ENCODE peak calls at places on chromosomes 3 and 15, in six cellular contexts. C is ovary, X is esophagus squamous epithelium, Q is right lobe of liver, J is upper lobe of left lung, Y is sigmoid colon. L is an unnamed sample.

GRCh38 chr3:158841387-158841786 is 39.5 kb downstream of the MFSD1 start:
- DNase-seq in J (peak; percentile 46), Y (no peak), X (no peak), C (no peak), Q (no peak), L (no peak)

GRCh38 chr3:37961622-37962455 is 28.7 kb upstream of the VILL start:
- DNase-seq in Y (no peak), J (no peak), C (no peak), X (no peak), Q (no peak), L (no peak)

GRCh38 chr3:155262295-155262694 is 31.2 kb downstream of the STRIT1 start:
- DNase-seq in J (no peak), C (no peak), Q (no peak), Y (no peak), X (no peak), L (no peak)

GRCh38 chr3:183885766-183886165 is 1.1 kb upstream of the PARL start:
- DNase-seq in Q (no peak), Y (no peak), C (no peak), J (no peak), X (no peak), L (no peak)

GRCh38 chr3:47910777-47911440 is 105.3 kb downstream of the MAP4 start:
- DNase-seq in X (no peak), J (no peak), Q (no peak), C (no peak), Y (no peak), L (no peak)

GRCh38 chr3:12286927-12287726 is 1.7 kb upstream of the PPARG start:
- DNase-seq in Q (peak; percentile 67), Y (no peak), X (no peak), J (peak; percentile 84), C (peak; percentile 75), L (peak; percentile 57)

GRCh38 chr3:113243846-113244245 is 32.5 kb downstream of the BOC start:
- DNase-seq in Q (no peak), C (no peak), X (no peak), Y (no peak), J (no peak), L (no peak)

GRCh38 chr3:184544513-184544861 is 17.1 kb upstream of the EPHB3 start:
- DNase-seq in X (no peak), Y (no peak), C (no peak), Q (no peak), J (no peak), L (no peak)

GRCh38 chr3:170740726-170741591 is 129.0 kb downstream of the RPL22L1 start:
- DNase-seq in Q (no peak), Y (peak; percentile 88), J (no peak), X (no peak), C (peak; percentile 70), L (no peak)

GRCh38 chr15:73928971-73929627 is 2.8 kb downstream of the LOXL1 start:
- DNase-seq in X (no peak), Y (no peak), Q (no peak), J (no peak), C (no peak), L (no peak)

GRCh38 chr3:61903931-61904657 is 342.7 kb downstream of the PTPRG start:
- DNase-seq in Y (peak; percentile 68), X (no peak), J (no peak), Q (no peak), C (no peak), L (peak; percentile 8)

GRCh38 chr3:156598413-156598812 is 43.5 kb upstream of the SSR3 start:
- DNase-seq in C (no peak), J (no peak), Y (no peak), X (no peak), Q (peak; percentile 38), L (no peak)

GRCh38 chr3:138114988-138115971 is at the start of gene DZIP1L:
- DNase-seq in C (peak; percentile 82), Y (peak; percentile 86), X (no peak), J (peak; percentile 92), Q (peak; percentile 64), L (peak; percentile 76)

GRCh38 chr15:94246016-94246415 is 14.7 kb downstream of the MCTP2 start:
- DNase-seq in Y (no peak), J (no peak), X (no peak), C (no peak), Q (no peak), L (no peak)

GRCh38 chr3:173986861-173987410 is 589.4 kb downstream of the NLGN1 start:
- DNase-seq in C (no peak), J (no peak), X (no peak), Q (no peak), Y (no peak), L (no peak)

GRCh38 chr15:74251187-74251811 is 15.2 kb downstream of the CCDC33 start:
- DNase-seq in C (no peak), J (no peak), Q (peak; percentile 76), X (no peak), Y (no peak), L (peak; percentile 85)

GRCh38 chr3:69761896-69762789 is 22.9 kb downstream of the MITF start:
- DNase-seq in Q (no peak), X (no peak), J (no peak), C (no peak), Y (no peak), L (no peak)

GRCh38 chr3:183883291-183884096 is 1.2 kb downstream of the PARL start:
- DNase-seq in X (no peak), C (no peak), J (no peak), Y (no peak), Q (no peak), L (no peak)

GRCh38 chr3:145557405-145557804 is 603.6 kb downstream of the PLOD2 start:
- DNase-seq in Y (no peak), C (no peak), J (no peak), Q (no peak), X (no peak), L (no peak)

GRCh38 chr15:93862791-93863190 is 368.6 kb upstream of the MCTP2 start:
- DNase-seq in J (no peak), Y (peak; percentile 73), X (no peak), C (no peak), Q (no peak), L (no peak)

GRCh38 chr15:56732881-56733130 is 503 bp downstream of the ZNF280D start:
- DNase-seq in Y (no peak), Q (no peak), J (no peak), C (no peak), X (no peak), L (no peak)

DNA sequence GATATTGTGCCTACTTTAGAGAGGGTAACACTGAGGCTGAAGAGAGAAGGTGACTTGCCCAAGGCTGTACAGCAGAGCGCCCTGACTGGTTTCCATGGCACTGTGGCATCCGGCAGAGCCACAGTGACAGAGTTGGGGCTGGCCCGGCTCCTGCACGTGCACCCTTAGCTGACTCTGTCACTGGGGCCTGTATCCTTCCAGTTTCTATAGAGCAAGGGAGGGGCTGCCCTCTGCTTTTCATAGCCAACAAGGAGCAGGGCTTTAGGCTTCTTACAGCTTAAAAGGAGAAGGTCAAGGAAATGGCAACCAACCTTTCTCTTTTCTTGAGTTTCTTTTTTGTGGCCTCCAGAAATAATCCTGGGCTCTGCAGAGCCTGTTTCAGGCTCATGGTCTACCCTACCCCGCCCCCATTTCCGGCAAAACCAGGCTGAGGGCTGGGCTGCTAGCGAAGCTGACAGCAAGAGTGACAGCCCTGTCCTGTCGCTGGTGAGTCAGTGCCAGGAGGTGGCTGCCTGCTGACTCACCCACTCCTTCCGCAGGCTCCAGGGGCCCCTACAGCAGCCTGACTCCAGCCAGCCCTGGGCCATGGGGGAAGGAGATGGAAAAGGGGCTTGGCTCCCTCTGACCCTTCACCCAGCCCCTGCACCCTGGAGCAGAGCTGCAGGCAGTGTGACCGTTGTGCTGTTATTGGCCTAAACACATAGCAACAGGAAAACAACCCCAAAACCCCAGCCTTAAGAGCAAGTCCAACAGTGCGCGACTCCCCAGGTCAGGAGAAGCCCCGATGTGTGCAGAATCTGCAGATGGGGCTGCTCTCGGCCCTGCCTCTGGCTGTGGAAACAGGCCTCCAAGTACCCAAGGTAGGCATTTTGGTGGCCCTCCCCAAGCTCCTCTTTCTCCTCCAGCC is 29.8 kb downstream of the SLC6A6 start:
- DNase-seq in Y (peak; percentile 87), X (peak; percentile 72), J (peak; percentile 78), C (no peak), Q (peak; percentile 88), L (peak; percentile 82)
- H3K4me1 ChIP-seq in Y (no peaks in the 10 kb centered on the region), X (peaks cover 45% of the 10 kb centered on the region), J (peaks cover 98% of the 10 kb centered on the region), C (peaks cover 31% of the 10 kb centered on the region), Q (no peaks in the 10 kb centered on the region), L (peaks cover 17% of the 10 kb centered on the region)

DNA sequence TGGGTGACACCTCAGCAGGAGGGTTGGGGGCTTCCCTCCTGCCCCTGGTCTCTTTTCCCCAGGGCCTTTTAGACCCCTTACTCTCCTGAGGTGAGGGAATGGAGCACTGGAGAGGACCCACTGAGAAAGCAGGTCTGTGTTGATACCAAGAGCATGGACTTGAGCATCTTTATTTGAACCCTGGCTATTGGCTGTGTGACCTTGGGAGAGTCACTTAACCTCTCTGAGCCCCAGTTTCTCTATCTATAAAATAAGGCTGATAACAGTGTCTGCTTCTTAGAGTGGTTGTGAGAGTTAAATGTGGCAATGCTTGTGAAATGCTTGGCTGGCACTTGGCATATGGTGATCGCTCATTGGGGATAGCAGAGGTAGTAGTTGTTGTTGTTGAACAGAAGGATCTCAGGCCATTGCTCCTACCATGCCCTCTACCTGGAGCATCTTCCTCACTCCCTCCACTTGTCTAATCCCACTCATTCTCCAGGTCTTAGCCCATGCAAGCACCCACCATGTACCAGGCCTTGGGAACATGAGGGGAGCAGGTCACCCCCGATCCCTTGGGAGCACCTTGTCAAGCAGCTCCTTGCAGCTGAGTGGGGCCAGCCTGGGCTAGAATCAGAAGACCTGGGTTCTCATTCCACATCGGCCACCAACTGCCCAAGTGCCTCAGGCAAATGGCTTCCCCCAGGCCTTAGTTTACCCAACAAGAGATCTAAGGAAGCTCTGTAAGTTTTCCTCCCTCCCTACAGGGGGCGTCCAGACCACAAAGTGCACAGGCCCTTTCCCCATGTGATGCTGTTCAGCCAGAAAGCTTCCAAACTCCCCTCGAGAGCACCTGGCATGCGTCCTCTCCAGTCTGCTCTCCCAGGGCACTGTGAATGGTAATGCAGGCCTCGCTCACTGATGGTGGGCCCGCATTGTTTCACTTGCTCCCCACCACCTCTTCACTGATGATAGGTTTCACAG is 96.7 kb downstream of the LSM3 start:
- DNase-seq in Y (no peak), Q (no peak), J (no peak), X (no peak), C (peak; percentile 29), L (no peak)
- H3K27me3 ChIP-seq in Y (peaks cover 3% of the 10 kb centered on the region), Q (no peaks in the 10 kb centered on the region), J (no peaks in the 10 kb centered on the region), X (no peaks in the 10 kb centered on the region), C (no peaks in the 10 kb centered on the region), L (no peaks in the 10 kb centered on the region)

GRCh38 chr3:123547881-123548534 is 36.8 kb downstream of the HACD2 start:
- DNase-seq in X (no peak), Y (peak; percentile 81), C (peak; percentile 43), J (no peak), Q (no peak), L (no peak)

GRCh38 chr3:123546133-123546755 is 38.6 kb downstream of the HACD2 start:
- DNase-seq in C (no peak), Y (no peak), X (no peak), J (no peak), Q (no peak), L (no peak)

GRCh38 chr3:123540285-123540684 is 44.6 kb downstream of the HACD2 start:
- DNase-seq in Y (no peak), J (no peak), C (no peak), X (no peak), Q (no peak), L (no peak)

GRCh38 chr3:123543950-123544349 is 40.9 kb downstream of the HACD2 start:
- DNase-seq in Y (no peak), X (no peak), C (no peak), Q (no peak), J (no peak), L (no peak)
- H3K9me3 ChIP-seq in Y (no peaks in the 10 kb centered on the region), X (no peaks in the 10 kb centered on the region), C (no peaks in the 10 kb centered on the region), Q (no peaks in the 10 kb centered on the region), J (no peaks in the 10 kb centered on the region), L (no peaks in the 10 kb centered on the region)

GRCh38 chr15:40357723-40358491 is at the start of gene DISP2:
- DNase-seq in X (no peak), Q (peak; percentile 93), C (peak; percentile 92), Y (peak; percentile 92), J (peak; percentile 99), L (peak; percentile 80)
- H3K4me1 ChIP-seq in X (peaks cover 10% of the 10 kb centered on the region), Q (no peaks in the 10 kb centered on the region), C (no peaks in the 10 kb centered on the region), Y (no peaks in the 10 kb centered on the region), J (peaks cover 19% of the 10 kb centered on the region), L (no peaks in the 10 kb centered on the region)

L was measured in pancreas.